ENCODE peak calls at places on chromosome X, in eight cellular contexts. B, H, T, Y, C, O, A and V are unnamed samples.
A peak's percentile ranks its signal among the peaks of the same experiment; 100 is the strongest.

GRCh38 chrX:115400960-115401359 is 111.4 kb downstream of the LUZP4 start:
- DNase-seq in B (no peak), H (no peak), T (no peak), Y (no peak), C (no peak), O (no peak), A (no peak), V (no peak)

GRCh38 chrX:10173331-10173900 is 16.6 kb downstream of the CLCN4 start:
- DNase-seq in B (peak; percentile 89), H (no peak), T (peak; percentile 48), Y (peak; percentile 71), C (peak; percentile 81), O (peak; percentile 78), A (no peak), V (no peak)

GRCh38 chrX:108122748-108123147 is 31.2 kb downstream of the ATG4A start:
- DNase-seq in B (peak; percentile 12), H (no peak), T (no peak), Y (no peak), C (no peak), O (no peak), A (no peak), V (no peak)

GRCh38 chrX:152960115-152960514 is 33.8 kb downstream of the PNMA5 start:
- DNase-seq in B (peak; percentile 8), H (no peak), T (no peak), Y (no peak), C (no peak), O (no peak), A (no peak), V (no peak)

GRCh38 chrX:30657542-30658238 is 4.5 kb downstream of the GK start:
- DNase-seq in B (peak; percentile 47), H (no peak), T (no peak), Y (no peak), C (no peak), O (no peak), A (no peak), V (no peak)

GRCh38 chrX:10457092-10457491 is 163.3 kb downstream of the MID1 start:
- DNase-seq in B (peak; percentile 85), H (no peak), T (no peak), Y (no peak), C (no peak), O (no peak), A (no peak), V (no peak)

GRCh38 chrX:40945366-40945713 is 139.9 kb upstream of the USP9X start:
- DNase-seq in B (peak; percentile 81), H (no peak), T (peak; percentile 51), Y (no peak), C (no peak), O (peak; percentile 29), A (no peak), V (no peak)

GRCh38 chrX:25427873-25428555 is 412.2 kb upstream of the ARX start:
- DNase-seq in B (no peak), H (no peak), T (no peak), Y (no peak), C (no peak), O (no peak), A (no peak), V (no peak)

GRCh38 chrX:110204986-110205385 is 112.9 kb downstream of the AMMECR1 start:
- DNase-seq in B (peak; percentile 78), H (no peak), T (no peak), Y (no peak), C (no peak), O (no peak), A (no peak), V (no peak)

GRCh38 chrX:103356023-103356798 is at the start of gene TCEAL9:
- DNase-seq in B (peak; percentile 84), H (peak; percentile 52), T (peak; percentile 54), Y (peak; percentile 58), C (peak; percentile 79), O (peak; percentile 67), A (peak; percentile 57), V (peak; percentile 83)

GRCh38 chrX:134634691-134635090 is 23.6 kb downstream of the PLAC1 start:
- DNase-seq in B (peak; percentile 86), H (no peak), T (no peak), Y (no peak), C (no peak), O (no peak), A (no peak), V (no peak)

GRCh38 chrX:103585421-103586313 is at the start of gene TCEAL4:
- DNase-seq in B (peak; percentile 64), H (peak; percentile 53), T (peak; percentile 56), Y (peak; percentile 75), C (peak; percentile 74), O (peak; percentile 72), A (peak; percentile 74), V (peak; percentile 77)

GRCh38 chrX:23904096-23904495 is 3.6 kb downstream of the APOO start:
- DNase-seq in B (no peak), H (no peak), T (no peak), Y (no peak), C (no peak), O (no peak), A (no peak), V (no peak)

GRCh38 chrX:110173192-110174175 is 144.4 kb downstream of the AMMECR1 start:
- DNase-seq in B (peak; percentile 33), H (no peak), T (no peak), Y (no peak), C (peak; percentile 31), O (no peak), A (no peak), V (no peak)

DNA sequence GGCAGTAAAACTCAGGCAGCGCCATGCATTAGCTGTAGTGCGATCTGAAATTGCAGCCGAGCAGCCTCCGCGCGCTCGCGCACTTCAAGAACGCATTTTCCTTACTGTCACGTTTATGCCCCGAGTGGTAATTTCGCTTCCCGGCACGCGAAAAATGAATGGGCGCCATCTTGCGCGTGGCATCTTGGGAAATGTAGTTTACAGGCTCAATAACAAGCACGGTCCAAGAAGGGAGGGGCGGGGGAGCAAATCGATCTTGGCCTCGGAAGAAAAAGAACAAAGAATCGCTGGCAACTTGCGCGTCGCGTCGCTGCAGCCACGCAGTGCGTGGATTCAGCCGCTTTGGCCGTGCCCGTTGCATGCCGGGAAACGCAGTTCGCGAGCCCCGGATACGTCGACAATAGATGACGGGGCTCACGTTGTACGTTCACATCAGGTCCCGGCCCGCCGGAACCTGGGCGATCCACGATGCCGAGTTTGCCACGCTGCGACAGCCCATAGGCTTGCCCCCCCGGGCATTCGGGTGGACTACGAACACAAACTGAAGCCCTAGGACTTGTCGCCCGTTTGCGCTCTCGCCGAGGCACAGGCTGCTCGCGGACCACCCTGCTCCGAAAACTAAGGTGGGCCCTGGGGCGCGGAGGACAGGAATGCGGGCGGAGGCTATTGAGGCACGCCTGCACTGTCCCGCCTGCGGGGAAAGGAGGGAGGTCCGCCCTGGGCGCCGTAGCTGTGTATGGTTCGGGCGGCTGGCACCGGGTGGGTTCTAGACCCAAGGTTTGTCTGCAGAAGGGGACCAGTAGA is at the start of gene FTSJ1:
- DNase-seq in B (peak; percentile 93), H (peak; percentile 87), T (peak; percentile 89), Y (peak; percentile 93), C (peak; percentile 86), O (peak; percentile 89), A (peak; percentile 92), V (peak; percentile 90)
- H3K27ac ChIP-seq in B (peak within 1 kb of the TSS; percentile 73), H (peak within 1 kb of the TSS; percentile 85), T (peak within 1 kb of the TSS; percentile 87), Y (peak within 1 kb of the TSS; percentile 72), C (peak within 1 kb of the TSS; percentile 83), O (peak within 1 kb of the TSS; percentile 84), A (peak within 1 kb of the TSS; percentile 88), V (peak within 1 kb of the TSS; percentile 73)

GRCh38 chrX:46500054-46500453 is 45.2 kb downstream of the ZNF674 start:
- DNase-seq in B (peak; percentile 5), H (no peak), T (no peak), Y (no peak), C (no peak), O (no peak), A (no peak), V (no peak)

GRCh38 chrX:46506076-46506475 is 39.1 kb downstream of the ZNF674 start:
- DNase-seq in B (no peak), H (no peak), T (no peak), Y (no peak), C (no peak), O (no peak), A (no peak), V (no peak)

DNA sequence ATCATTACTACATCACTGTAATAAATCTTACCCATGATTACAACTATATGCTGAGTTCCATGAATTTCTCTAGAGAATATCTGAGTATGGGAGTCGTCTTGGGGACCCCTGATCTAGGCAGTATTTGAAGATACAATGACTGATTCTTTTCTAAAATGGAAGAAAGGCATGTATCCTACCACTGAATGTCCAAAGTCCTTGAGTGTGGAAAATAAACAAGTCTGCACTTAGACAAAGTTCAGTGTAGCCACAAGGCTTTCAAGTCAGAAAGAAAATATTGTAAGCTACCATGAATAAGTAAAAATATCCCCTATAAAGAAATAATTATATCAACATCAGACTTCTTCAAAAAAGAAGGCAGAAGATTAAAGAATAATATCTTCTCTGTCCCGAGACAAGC is 42.4 kb downstream of the ZNF674 start:
- DNase-seq in B (no peak), H (no peak), T (no peak), Y (no peak), C (no peak), O (no peak), A (no peak), V (no peak)
- H3K4me3 ChIP-seq in B (no peak overlapping the region), H (no peak overlapping the region), T (no peak overlapping the region), Y (no peak overlapping the region), C (no peak overlapping the region), O (no peak overlapping the region), A (no peak overlapping the region), V (no peak overlapping the region)

GRCh38 chrX:151402719-151403390 is 5.8 kb downstream of the VMA21 start:
- DNase-seq in B (no peak), H (no peak), T (no peak), Y (peak; percentile 71), C (peak; percentile 17), O (no peak), A (peak; percentile 42), V (no peak)

GRCh38 chrX:151396827-151397740 is at the start of gene VMA21:
- DNase-seq in B (peak; percentile 91), H (peak; percentile 87), T (peak; percentile 87), Y (peak; percentile 95), C (peak; percentile 89), O (peak; percentile 89), A (peak; percentile 95), V (peak; percentile 89)

GRCh38 chrX:151396042-151396826 is 772 bp upstream of the VMA21 start:
- DNase-seq in B (peak; percentile 77), H (peak; percentile 53), T (peak; percentile 22), Y (no peak), C (peak; percentile 41), O (peak; percentile 32), A (peak; percentile 46), V (no peak)

GRCh38 chrX:151397741-151398070 is 700 bp downstream of the VMA21 start:
- DNase-seq in B (no peak), H (no peak), T (no peak), Y (no peak), C (no peak), O (no peak), A (no peak), V (no peak)

GRCh38 chrX:151398346-151398745 is 1.3 kb downstream of the VMA21 start:
- DNase-seq in B (no peak), H (no peak), T (no peak), Y (no peak), C (no peak), O (no peak), A (no peak), V (no peak)
- H3K27ac ChIP-seq in B (no peak overlapping the region), H (no peak overlapping the region), T (no peak overlapping the region), Y (no peak overlapping the region), C (no peak overlapping the region), O (no peak overlapping the region), A (no peak overlapping the region), V (no peak overlapping the region)

GRCh38 chrX:46770817-46771163 is 11.9 kb upstream of the SLC9A7 start:
- DNase-seq in B (peak; percentile 91), H (no peak), T (no peak), Y (no peak), C (no peak), O (no peak), A (no peak), V (no peak)

GRCh38 chrX:46770006-46770816 is 11.3 kb upstream of the SLC9A7 start:
- DNase-seq in B (peak; percentile 69), H (no peak), T (no peak), Y (no peak), C (no peak), O (no peak), A (no peak), V (no peak)
- H3K4me3 ChIP-seq in B (peak overlapping the region; percentile 59), H (no peak overlapping the region), T (no peak overlapping the region), Y (no peak overlapping the region), C (no peak overlapping the region), O (no peak overlapping the region), A (no peak overlapping the region), V (no peak overlapping the region)